ENCODE peak calls at places on chromosome 9, in seven cellular contexts. P, T, Q, Z, B, R and H are unnamed samples.

GRCh38 chr9:124427281-124427680 is 12.0 kb upstream of the PSMB7 start:
- DNase-seq in P (no peak), T (no peak), Q (no peak), Z (no peak), B (no peak), R (no peak), H (no peak)

GRCh38 chr9:35653611-35654010 is 2.9 kb upstream of the SIT1 start:
- DNase-seq in P (no peak), T (no peak), Q (no peak), Z (no peak), B (no peak), R (no peak), H (no peak)

GRCh38 chr9:126599047-126599650 is 14.6 kb upstream of the LMX1B start:
- DNase-seq in P (no peak), T (no peak), Q (no peak), Z (no peak), B (no peak), R (no peak), H (no peak)

GRCh38 chr9:121169094-121169601 is 32.5 kb downstream of the RAB14 start:
- DNase-seq in P (no peak), T (no peak), Q (peak), Z (peak), B (no peak), R (peak), H (no peak)

GRCh38 chr9:135663857-135664256 is 748 bp downstream of the LCN9 start:
- DNase-seq in P (no peak), T (no peak), Q (no peak), Z (no peak), B (no peak), R (no peak), H (no peak)

GRCh38 chr9:77215874-77216273 is 38.5 kb downstream of the VPS13A start:
- DNase-seq in P (peak), T (no peak), Q (peak), Z (peak), B (peak), R (peak), H (peak)

GRCh38 chr9:24793711-24794110 is 248.0 kb upstream of the IZUMO3 start:
- DNase-seq in P (no peak), T (no peak), Q (no peak), Z (no peak), B (no peak), R (no peak), H (no peak)

GRCh38 chr9:74330487-74331214 is 166.5 kb upstream of the RORB start:
- DNase-seq in P (no peak), T (no peak), Q (no peak), Z (no peak), B (no peak), R (no peak), H (no peak)

GRCh38 chr9:3337515-3337914 is 188.3 kb downstream of the RFX3 start:
- DNase-seq in P (peak), T (no peak), Q (peak), Z (no peak), B (peak), R (peak), H (peak)

GRCh38 chr9:120839146-120839545 is 3.6 kb downstream of the PSMD5 start:
- DNase-seq in P (peak), T (no peak), Q (no peak), Z (no peak), B (no peak), R (peak), H (no peak)

GRCh38 chr9:112044183-112044582 is 130.9 kb downstream of the SUSD1 start:
- DNase-seq in P (peak), T (no peak), Q (no peak), Z (no peak), B (no peak), R (no peak), H (no peak)

GRCh38 chr9:135926402-135927194 is 19.3 kb upstream of the CAMSAP1 start:
- DNase-seq in P (peak), T (no peak), Q (peak), Z (no peak), B (no peak), R (peak), H (no peak)

GRCh38 chr9:69981686-69982450 is 61.8 kb upstream of the MAMDC2 start:
- DNase-seq in P (peak), T (no peak), Q (peak), Z (no peak), B (no peak), R (peak), H (no peak)

GRCh38 chr9:116157436-116158138 is 4.0 kb downstream of the PAPPA start:
- DNase-seq in P (peak), T (no peak), Q (peak), Z (no peak), B (no peak), R (peak), H (peak)
- H3K4me3 ChIP-seq in P (peak), T (peak), Q (peak), Z (no peak), B (no peak), R (peak), H (no peak)

GRCh38 chr9:99031994-99032393 is 72.9 kb upstream of the TGFBR1 start:
- DNase-seq in P (no peak), T (no peak), Q (no peak), Z (no peak), B (no peak), R (no peak), H (no peak)

GRCh38 chr9:99030610-99031009 is 74.3 kb upstream of the TGFBR1 start:
- DNase-seq in P (no peak), T (no peak), Q (no peak), Z (no peak), B (no peak), R (no peak), H (no peak)

GRCh38 chr9:99030082-99030481 is 74.8 kb upstream of the TGFBR1 start:
- DNase-seq in P (peak), T (no peak), Q (peak), Z (no peak), B (no peak), R (peak), H (peak)

GRCh38 chr9:99029083-99029482 is 75.8 kb upstream of the TGFBR1 start:
- DNase-seq in P (no peak), T (no peak), Q (no peak), Z (no peak), B (no peak), R (no peak), H (no peak)

GRCh38 chr9:99031319-99031718 is 73.6 kb upstream of the TGFBR1 start:
- DNase-seq in P (no peak), T (no peak), Q (no peak), Z (no peak), B (peak), R (no peak), H (no peak)
- H2AFZ ChIP-seq in P (peak), T (no peak), Q (no peak), Z (no peak), B (peak), R (no peak), H (no peak)

DNA sequence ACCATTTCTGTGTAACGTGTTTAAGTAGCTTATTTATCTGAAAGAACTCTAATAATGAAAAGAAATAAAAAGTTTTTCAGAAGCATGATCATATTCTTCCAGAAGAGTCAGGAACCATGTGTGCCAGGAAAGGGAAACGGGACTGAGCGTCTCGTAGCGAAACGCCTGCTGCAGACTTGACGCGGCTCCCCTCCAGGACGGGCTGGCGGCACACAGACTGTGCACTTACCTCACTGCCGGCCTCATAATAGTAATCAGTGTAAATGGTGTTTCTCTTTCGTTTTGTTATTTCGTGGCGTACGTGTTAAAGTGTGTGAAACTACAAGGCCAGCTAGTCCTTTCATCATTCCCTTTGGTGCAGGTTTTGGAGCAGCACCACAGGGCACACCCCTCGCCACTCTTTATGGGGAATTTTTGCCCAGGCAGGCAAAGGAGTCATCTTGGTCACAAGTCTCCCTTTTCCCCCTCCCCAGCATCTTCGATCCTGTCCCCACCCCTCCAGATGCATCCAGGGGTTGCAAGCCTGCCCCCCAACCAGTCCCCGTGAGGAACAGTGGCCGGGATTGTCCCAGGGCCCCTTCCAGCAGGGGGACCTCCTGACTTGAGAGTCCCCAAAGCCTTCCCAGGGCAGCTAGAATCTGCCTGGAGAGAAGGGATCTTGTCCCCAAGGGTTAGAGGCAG is 233.1 kb downstream of the FANCC start:
- DNase-seq in P (no peak), T (no peak), Q (no peak), Z (no peak), B (no peak), R (no peak), H (no peak)
- H3K27ac ChIP-seq in P (no peak), T (no peak), Q (no peak), Z (no peak), B (no peak), R (no peak), H (no peak)

GRCh38 chr9:116633444-116633843 is 53.7 kb upstream of the TRIM32 start:
- DNase-seq in P (no peak), T (no peak), Q (no peak), Z (no peak), B (no peak), R (peak), H (no peak)
- H3K4me3 ChIP-seq in P (no peak), T (no peak), Q (no peak), Z (no peak), B (no peak), R (peak), H (no peak)

GRCh38 chr9:85258823-85259370 is 482.9 kb downstream of the AGTPBP1 start:
- DNase-seq in P (no peak), T (peak), Q (peak), Z (peak), B (peak), R (peak), H (peak)
- H2AFZ ChIP-seq in P (no peak), T (no peak), Q (no peak), Z (no peak), B (no peak), R (peak), H (no peak)

GRCh38 chr9:5760338-5760737 is 72.6 kb downstream of the ERMP1 start:
- DNase-seq in P (no peak), T (no peak), Q (no peak), Z (no peak), B (no peak), R (peak), H (no peak)

GRCh38 chr9:5767968-5768932 is 64.7 kb downstream of the ERMP1 start:
- DNase-seq in P (no peak), T (no peak), Q (no peak), Z (no peak), B (no peak), R (peak), H (no peak)

GRCh38 chr9:5762421-5762820 is 70.5 kb downstream of the ERMP1 start:
- DNase-seq in P (peak), T (no peak), Q (no peak), Z (no peak), B (no peak), R (peak), H (no peak)

DNA sequence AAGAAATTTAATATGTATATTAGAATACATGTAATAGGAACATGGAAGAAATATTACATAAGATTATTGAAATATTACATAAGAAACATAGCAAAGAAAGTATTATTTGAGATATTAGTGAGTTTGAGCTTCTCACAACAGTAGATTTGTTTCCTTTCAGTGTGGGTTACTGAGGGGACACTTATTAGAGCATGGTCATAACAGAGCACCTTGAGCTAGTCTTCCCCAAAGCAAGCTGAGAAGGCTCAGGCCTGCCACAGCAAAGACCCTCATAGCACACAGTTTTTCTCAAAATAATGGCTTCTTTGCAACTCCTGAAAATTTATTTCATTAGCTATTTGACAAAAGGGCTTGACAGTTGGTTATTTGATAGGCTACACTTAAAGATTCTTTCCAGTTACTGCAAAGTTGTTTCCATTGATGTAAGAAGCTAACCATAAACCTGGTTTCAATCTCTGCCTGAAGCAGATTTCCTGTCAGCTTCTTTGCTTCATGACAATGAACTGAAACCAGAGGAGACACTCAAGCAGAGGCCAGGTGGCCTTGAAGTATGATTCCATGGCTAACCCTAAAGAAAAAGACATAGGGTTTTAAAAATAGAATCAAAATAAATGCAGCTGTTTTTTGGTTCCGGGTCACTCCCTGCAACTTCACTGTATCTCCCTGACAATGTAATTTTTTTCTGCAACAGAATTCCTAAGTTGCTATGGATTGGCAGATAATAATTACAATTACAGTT is 68.6 kb downstream of the ERMP1 start:
- DNase-seq in P (no peak), T (no peak), Q (no peak), Z (peak), B (no peak), R (no peak), H (no peak)
- H3K27ac ChIP-seq in P (no peak), T (no peak), Q (no peak), Z (peak), B (no peak), R (no peak), H (no peak)

GRCh38 chr9:131402738-131403492 is 9.0 kb downstream of the PRRC2B start:
- DNase-seq in P (peak), T (no peak), Q (peak), Z (peak), B (peak), R (peak), H (peak)
- H3K4me3 ChIP-seq in P (no peak), T (no peak), Q (peak), Z (peak), B (no peak), R (peak), H (no peak)

GRCh38 chr9:89558948-89559347 is 45.9 kb upstream of the GADD45G start:
- DNase-seq in P (no peak), T (no peak), Q (no peak), Z (no peak), B (no peak), R (no peak), H (no peak)

GRCh38 chr9:89564257-89564878 is 40.4 kb upstream of the GADD45G start:
- DNase-seq in P (no peak), T (peak), Q (no peak), Z (peak), B (peak), R (no peak), H (peak)

GRCh38 chr9:89563511-89564256 is 41.1 kb upstream of the GADD45G start:
- DNase-seq in P (no peak), T (no peak), Q (no peak), Z (no peak), B (no peak), R (no peak), H (no peak)

GRCh38 chr9:89558500-89558899 is 46.3 kb upstream of the GADD45G start:
- DNase-seq in P (no peak), T (no peak), Q (no peak), Z (no peak), B (no peak), R (no peak), H (no peak)

GRCh38 chr9:89562186-89562814 is 42.5 kb upstream of the GADD45G start:
- DNase-seq in P (no peak), T (no peak), Q (no peak), Z (no peak), B (no peak), R (no peak), H (no peak)
- H2AFZ ChIP-seq in P (no peak), T (no peak), Q (no peak), Z (no peak), B (no peak), R (no peak), H (no peak)

DNA sequence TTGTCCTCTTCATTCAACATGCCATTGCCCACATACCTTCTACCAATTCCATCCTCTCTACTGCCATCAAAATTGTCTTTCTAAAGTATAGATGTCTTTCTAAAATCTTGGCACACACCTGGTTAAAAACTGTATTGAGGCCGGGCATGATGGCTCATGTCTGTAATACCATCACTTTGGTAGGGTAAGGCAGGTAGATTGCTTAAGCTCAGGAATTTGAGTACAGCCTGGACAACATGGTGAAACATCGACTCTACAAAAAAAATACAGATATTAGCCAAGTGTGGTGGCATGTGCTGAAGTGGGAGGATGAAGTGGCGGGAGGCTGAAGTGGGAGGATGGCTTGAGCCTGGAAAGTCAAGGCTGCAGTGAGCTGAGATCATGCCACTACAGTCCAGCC is 412.1 kb downstream of the TMEM38B start:
- DNase-seq in P (no peak), T (no peak), Q (no peak), Z (no peak), B (no peak), R (no peak), H (no peak)
- H3K27ac ChIP-seq in P (no peak), T (no peak), Q (no peak), Z (no peak), B (no peak), R (no peak), H (no peak)

GRCh38 chr9:87520172-87520683 is 22.6 kb downstream of the DAPK1 start:
- DNase-seq in P (no peak), T (no peak), Q (no peak), Z (peak), B (no peak), R (no peak), H (no peak)
- H3K4me3 ChIP-seq in P (no peak), T (no peak), Q (no peak), Z (no peak), B (no peak), R (no peak), H (no peak)